ENCODE peak calls at places on chromosomes 13 and 19, in six cellular contexts. W is HFFc6, R is mammary epithelial cell, Y is neural crest cell, F is WTC11, V is activated B cell treated with CpG ODN at 0.5 μM for 24 hours. J is an unnamed sample.

GRCh38 chr19:10812902-10813404 is 23.1 kb downstream of the TMED1 start:
- DNase-seq in F (no peak), W (peak; percentile 97), Y (no peak), V (no peak), R (peak; percentile 59), J (no peak)

GRCh38 chr13:105410602-105411001 is 1124.9 kb downstream of the EFNB2 start:
- DNase-seq in Y (peak; percentile 47), W (no peak), F (peak; percentile 83), V (no peak), R (peak; percentile 53), J (peak; percentile 11)

GRCh38 chr13:37910790-37911189 is 41.2 kb upstream of the TRPC4 start:
- DNase-seq in R (peak; percentile 23), W (no peak), V (no peak), F (no peak), Y (no peak), J (no peak)

GRCh38 chr19:1856698-1857603 is 6.4 kb downstream of the KLF16 start:
- DNase-seq in V (peak; percentile 60), R (peak; percentile 81), Y (no peak), F (peak; percentile 70), W (peak; percentile 78), J (peak; percentile 56)

GRCh38 chr19:19591133-19591825 is 27.2 kb downstream of the PBX4 start:
- DNase-seq in W (peak; percentile 98), Y (no peak), F (peak; percentile 19), R (peak; percentile 98), V (no peak), J (no peak)

GRCh38 chr19:55070755-55071502 is 4.7 kb upstream of the EPS8L1 start:
- DNase-seq in Y (no peak), V (no peak), W (peak; percentile 57), F (no peak), R (peak; percentile 88), J (no peak)

GRCh38 chr13:70623260-70623659 is 515.0 kb upstream of the KLHL1 start:
- DNase-seq in V (no peak), Y (no peak), R (no peak), F (no peak), W (no peak), J (no peak)

GRCh38 chr19:34667349-34668076 is 9.4 kb downstream of the SCGB2B2 start:
- DNase-seq in Y (no peak), V (no peak), R (no peak), W (no peak), F (no peak), J (no peak)

GRCh38 chr13:66915596-66916185 is 314.4 kb downstream of the PCDH9 start:
- DNase-seq in Y (no peak), R (peak; percentile 39), W (peak; percentile 0), F (no peak), V (no peak), J (no peak)

GRCh38 chr19:11204943-11205349 is 7.6 kb upstream of the KANK2 start:
- DNase-seq in Y (no peak), W (no peak), V (no peak), R (peak; percentile 42), F (no peak), J (no peak)

GRCh38 chr19:44951179-44952159 is 3.7 kb upstream of the CLPTM1 start:
- DNase-seq in F (peak; percentile 57), R (peak; percentile 53), V (no peak), Y (peak; percentile 64), W (peak; percentile 70), J (peak; percentile 51)

GRCh38 chr19:48674921-48675824 is 2.4 kb upstream of the NTN5 start:
- DNase-seq in W (peak; percentile 78), F (peak; percentile 91), R (peak; percentile 70), V (peak; percentile 47), Y (peak; percentile 88), J (peak; percentile 70)

GRCh38 chr13:110258876-110259631 is 47.9 kb downstream of the COL4A1 start:
- DNase-seq in V (no peak), F (no peak), W (peak; percentile 8), R (peak; percentile 23), Y (no peak), J (no peak)

GRCh38 chr13:59677966-59678814 is 485.5 kb downstream of the DIAPH3 start:
- DNase-seq in W (peak; percentile 71), R (peak; percentile 25), Y (no peak), F (no peak), V (no peak), J (no peak)

GRCh38 chr19:29539668-29540067 is 13.9 kb downstream of the VSTM2B start:
- DNase-seq in V (no peak), W (no peak), F (no peak), Y (no peak), R (no peak), J (no peak)

GRCh38 chr13:30194906-30195305 is 112.4 kb downstream of the KATNAL1 start:
- DNase-seq in Y (no peak), W (no peak), V (no peak), F (no peak), R (no peak), J (no peak)

DNA sequence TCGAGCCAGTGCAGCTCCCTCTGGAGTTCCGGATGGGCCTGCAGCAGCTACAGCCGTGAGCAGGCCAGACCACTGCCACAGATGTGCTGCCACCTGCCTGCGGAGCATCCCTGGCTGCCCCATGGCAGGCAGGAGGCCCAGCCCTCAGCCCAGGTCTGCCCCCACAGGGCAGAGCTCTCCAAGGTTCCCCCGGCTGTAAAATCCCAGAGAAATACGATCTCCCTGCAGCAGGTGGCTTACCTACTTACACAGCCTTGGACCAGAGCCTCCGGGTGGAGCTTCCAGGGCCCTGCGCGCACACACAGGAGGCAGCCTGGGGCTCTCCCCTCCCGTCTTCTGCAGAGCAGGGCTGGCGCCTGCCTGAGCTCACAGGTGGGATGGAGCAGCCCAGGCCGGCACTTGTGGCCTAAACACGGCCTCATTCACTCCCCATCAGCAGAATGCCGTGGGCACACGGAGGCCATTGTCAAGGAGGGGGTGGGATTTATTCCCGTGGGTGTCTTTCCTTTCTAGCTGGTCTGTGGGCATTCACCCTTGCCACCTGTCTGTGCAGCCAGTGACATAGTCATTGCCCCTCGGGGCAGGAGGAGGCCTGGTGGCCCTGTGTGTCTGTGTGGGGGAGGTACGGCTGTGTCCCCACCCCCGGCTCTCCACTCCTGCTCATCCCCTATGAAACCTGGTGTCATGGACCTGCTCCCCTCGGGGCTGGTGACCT is 118.0 kb downstream of the KDM4B start:
- DNase-seq in Y (no peak), W (no peak), F (peak; percentile 71), V (no peak), R (no peak), J (no peak)
- TF ChIP-seq CTCF in Y (no peak), W (peak; percentile 9), F (no peak), V (no peak), R (no peak), J (no peak)

GRCh38 chr19:41540041-41540695 is 35.8 kb upstream of the CEACAM21 start:
- DNase-seq in W (no peak), V (no peak), Y (no peak), F (no peak), R (no peak), J (no peak)

GRCh38 chr19:41542622-41543021 is 33.3 kb upstream of the CEACAM21 start:
- DNase-seq in F (no peak), Y (no peak), V (no peak), W (no peak), R (no peak), J (no peak)

GRCh38 chr19:41545547-41545946 is 30.4 kb upstream of the CEACAM21 start:
- DNase-seq in W (no peak), F (no peak), Y (no peak), R (no peak), V (no peak), J (no peak)

GRCh38 chr19:41543582-41543981 is 32.4 kb upstream of the CEACAM21 start:
- DNase-seq in Y (no peak), V (no peak), F (no peak), W (no peak), R (no peak), J (no peak)

GRCh38 chr19:41541990-41542584 is 33.9 kb upstream of the CEACAM21 start:
- DNase-seq in Y (peak; percentile 24), F (peak; percentile 81), R (peak; percentile 14), V (peak; percentile 56), W (peak; percentile 12), J (no peak)
- TF ChIP-seq CTCF in Y (peak; percentile 62), F (peak; percentile 62), R (peak; percentile 66), V (no peak), W (peak; percentile 83), J (peak; percentile 51)

DNA sequence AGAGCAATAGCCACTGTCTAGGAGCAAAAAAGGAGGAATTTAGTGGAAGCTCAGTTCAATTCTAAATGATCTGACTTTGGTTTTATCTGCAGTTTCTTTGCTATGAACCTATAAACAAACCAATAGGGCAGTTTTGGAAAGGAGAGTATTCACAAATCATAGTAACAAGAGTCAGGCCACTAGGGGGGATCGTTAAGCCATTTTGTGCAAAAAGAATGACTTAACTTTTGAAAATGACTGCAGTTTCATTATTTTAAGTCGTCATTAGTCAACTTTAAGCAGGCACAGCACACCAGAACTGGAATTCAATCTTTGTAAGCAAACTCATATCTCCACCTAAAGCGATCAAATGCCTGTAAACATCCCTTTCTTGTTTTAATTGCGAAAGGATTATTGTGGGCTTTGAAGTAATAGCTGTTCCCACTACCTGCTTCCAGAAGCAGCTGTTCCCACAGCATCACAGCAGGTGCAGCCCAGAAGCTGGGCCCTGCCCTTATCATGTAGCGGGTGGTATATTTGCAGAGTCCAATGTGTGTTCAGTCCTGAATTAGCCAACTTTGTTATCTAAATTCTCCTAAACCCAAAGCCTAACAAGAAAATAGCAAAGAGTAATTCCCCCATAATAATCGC is 51.5 kb downstream of the SOX21 start:
- DNase-seq in Y (peak; percentile 12), V (no peak), W (peak; percentile 34), R (no peak), F (no peak), J (no peak)
- TF ChIP-seq CTCF in Y (peak; percentile 62), V (no peak), W (peak; percentile 70), R (peak; percentile 20), F (peak; percentile 22), J (peak; percentile 54)

DNA sequence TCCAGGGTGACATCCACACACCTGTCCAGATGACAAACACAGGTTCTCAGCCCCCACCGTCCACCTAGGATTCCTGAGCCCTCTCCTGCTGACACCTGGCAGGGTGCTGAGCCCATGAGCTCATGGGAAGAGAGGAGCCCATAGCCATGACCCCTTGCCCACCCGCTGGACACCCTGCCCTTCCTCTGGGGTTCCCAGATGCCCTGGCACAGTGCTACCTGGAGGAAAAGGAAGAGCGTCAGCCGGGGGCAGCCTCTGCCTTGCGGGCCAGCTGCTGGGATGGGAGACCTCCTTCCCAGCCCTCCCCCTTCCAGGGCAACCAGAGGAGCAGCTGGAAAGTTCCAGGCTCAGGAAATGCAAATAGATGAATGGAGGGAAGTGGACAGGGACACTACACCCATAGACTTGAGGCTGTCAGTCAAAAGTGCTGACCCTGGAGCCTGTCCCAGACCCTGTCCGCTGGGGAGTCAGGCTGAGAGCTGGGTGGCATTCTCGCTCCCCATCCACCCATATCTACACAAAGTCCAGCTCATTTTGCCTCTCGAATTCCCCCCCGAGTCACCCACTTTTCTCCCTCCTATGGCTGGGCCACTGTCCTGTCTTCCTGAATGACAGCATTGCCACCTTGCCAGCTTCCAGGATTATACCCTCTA is 12.3 kb upstream of the ARHGEF18 start:
- DNase-seq in F (no peak), Y (no peak), R (no peak), W (no peak), V (no peak), J (no peak)
- TF ChIP-seq CTCF in F (no peak), Y (no peak), R (no peak), W (no peak), V (no peak), J (no peak)

DNA sequence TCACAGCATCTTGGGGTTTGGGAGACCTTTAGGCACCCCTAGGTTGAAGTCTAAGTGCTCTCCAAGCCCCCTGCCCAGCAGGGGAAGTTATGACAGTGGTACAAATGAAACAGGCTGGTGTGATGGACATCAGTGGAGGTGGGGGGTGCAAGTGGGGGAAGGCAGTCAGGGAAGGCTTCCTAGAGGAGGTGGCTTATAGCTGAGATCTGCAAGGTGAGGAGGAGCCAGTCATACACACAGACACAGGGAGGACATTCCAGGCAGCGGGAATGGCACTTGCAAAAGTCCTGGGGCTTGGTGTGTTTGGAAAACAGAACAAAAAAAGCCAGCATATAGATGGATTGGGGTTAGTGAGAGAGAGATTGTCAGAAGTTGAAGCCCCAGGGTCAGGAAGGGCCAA is 11.6 kb downstream of the HSH2D start:
- DNase-seq in F (no peak), V (no peak), Y (no peak), R (no peak), W (no peak), J (no peak)
- TF ChIP-seq CTCF in F (no peak), V (no peak), Y (no peak), R (no peak), W (no peak), J (no peak)

J was measured in progenitor cell of endocrine pancreas.